ENCODE peak calls at places on chromosome 13, in ten cellular contexts. U, G, Q, W, F, S, L, E, T and N are unnamed samples.

GRCh38 chr13:44578064-44578394 is 1.9 kb upstream of the TSC22D1 start:
- DNase-seq in U (no peak), G (no peak), Q (no peak), W (peak; percentile 64), F (no peak), S (no peak), L (no peak), E (peak; percentile 33), T (no peak), N (no peak)

GRCh38 chr13:101773062-101773461 is 320.6 kb downstream of the ITGBL1 start:
- DNase-seq in U (no peak), G (no peak), Q (peak; percentile 16), W (no peak), F (no peak), S (no peak), L (no peak), E (no peak), T (no peak), N (no peak)

GRCh38 chr13:99659234-99659633 is 158.0 kb downstream of the TM9SF2 start:
- DNase-seq in U (no peak), G (no peak), Q (peak; percentile 11), W (peak; percentile 65), F (no peak), S (no peak), L (no peak), E (no peak), T (no peak), N (no peak)

GRCh38 chr13:78609464-78610205 is 6.3 kb upstream of the POU4F1 start:
- DNase-seq in U (no peak), G (peak; percentile 74), Q (peak; percentile 30), W (peak; percentile 76), F (no peak), S (no peak), L (no peak), E (no peak), T (no peak), N (no peak)

GRCh38 chr13:24110011-24110410 is 50.5 kb upstream of the SPATA13 start:
- DNase-seq in U (no peak), G (no peak), Q (no peak), W (no peak), F (no peak), S (no peak), L (no peak), E (no peak), T (no peak), N (no peak)

GRCh38 chr13:79423801-79424642 is 18.0 kb upstream of the RBM26 start:
- DNase-seq in U (no peak), G (no peak), Q (peak; percentile 53), W (peak; percentile 75), F (no peak), S (no peak), L (no peak), E (no peak), T (peak; percentile 29), N (no peak)

GRCh38 chr13:36163809-36164308 is 32.7 kb upstream of the DCLK1 start:
- DNase-seq in U (no peak), G (no peak), Q (no peak), W (peak; percentile 21), F (no peak), S (no peak), L (peak; percentile 19), E (peak; percentile 45), T (no peak), N (peak; percentile 79)

GRCh38 chr13:104011505-104012270 is 945.5 kb upstream of the SLC10A2 start:
- DNase-seq in U (no peak), G (no peak), Q (no peak), W (peak; percentile 13), F (no peak), S (no peak), L (no peak), E (peak; percentile 31), T (no peak), N (no peak)

GRCh38 chr13:22929391-22930126 is 251.2 kb upstream of the SGCG start:
- DNase-seq in U (no peak), G (no peak), Q (no peak), W (no peak), F (no peak), S (no peak), L (no peak), E (no peak), T (no peak), N (no peak)

GRCh38 chr13:22927008-22927393 is 253.8 kb upstream of the SGCG start:
- DNase-seq in U (no peak), G (peak; percentile 71), Q (no peak), W (peak; percentile 58), F (no peak), S (no peak), L (no peak), E (no peak), T (no peak), N (no peak)

GRCh38 chr13:22931576-22931975 is 249.2 kb upstream of the SGCG start:
- DNase-seq in U (no peak), G (no peak), Q (no peak), W (no peak), F (no peak), S (no peak), L (no peak), E (no peak), T (no peak), N (no peak)

DNA sequence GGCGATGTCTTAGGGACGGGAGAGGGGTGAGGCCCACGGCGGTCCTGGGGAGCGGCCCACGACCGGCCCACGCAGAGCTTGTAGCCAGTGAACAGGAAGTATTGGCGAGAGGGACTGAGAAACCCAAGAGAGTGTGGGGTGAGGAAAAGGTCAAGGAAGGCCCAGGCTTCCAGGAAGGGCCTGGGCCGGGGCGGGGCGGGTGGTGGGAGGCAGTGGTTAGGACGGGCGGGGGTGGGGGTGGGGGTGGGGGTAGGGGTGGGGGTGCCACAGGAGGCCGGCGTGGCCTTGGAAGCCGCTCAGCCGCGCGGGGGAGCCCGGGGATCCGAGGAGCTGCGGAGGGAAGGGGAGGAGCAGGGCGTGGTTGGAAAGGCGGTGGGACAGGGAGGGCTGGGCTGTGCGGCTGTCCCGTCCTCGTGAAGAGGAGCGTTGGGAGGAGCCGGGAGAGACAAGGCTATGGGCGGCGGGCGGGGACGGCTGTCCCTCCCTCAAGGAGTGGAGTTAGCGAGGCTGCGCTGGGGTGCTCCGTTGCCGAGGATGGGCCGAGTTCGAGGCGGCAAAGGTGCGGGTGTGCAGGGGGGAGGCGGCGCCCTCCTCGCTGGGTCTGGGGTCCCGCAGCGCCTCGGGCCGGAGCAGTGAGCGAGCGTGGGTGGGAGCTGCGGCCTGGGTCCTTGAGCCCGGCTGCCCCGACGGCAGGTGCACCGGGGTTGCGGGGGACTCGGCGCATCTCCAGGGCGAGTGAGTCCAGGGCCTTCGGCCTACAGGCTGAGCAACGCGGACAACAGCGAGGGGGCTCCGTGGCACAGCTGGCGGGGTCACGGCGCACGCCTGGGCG is 254.4 kb upstream of the SGCG start:
- DNase-seq in U (no peak), G (peak; percentile 82), Q (no peak), W (peak; percentile 82), F (peak; percentile 84), S (no peak), L (peak; percentile 67), E (no peak), T (no peak), N (peak; percentile 94)
- H3K4me3 ChIP-seq in U (peak overlapping the region; percentile 21), G (peak overlapping the region; percentile 27), Q (no peak overlapping the region), W (peak overlapping the region; percentile 73), F (peak overlapping the region; percentile 50), S (peak overlapping the region; percentile 62), L (peak overlapping the region; percentile 18), E (peak overlapping the region; percentile 50), T (no peak overlapping the region), N (peak overlapping the region; percentile 53)

GRCh38 chr13:31044658-31045620 is 112.5 kb downstream of the TEX26 start:
- DNase-seq in U (no peak), G (no peak), Q (peak; percentile 7), W (no peak), F (no peak), S (no peak), L (no peak), E (no peak), T (no peak), N (no peak)

GRCh38 chr13:31043891-31044657 is 111.6 kb downstream of the TEX26 start:
- DNase-seq in U (peak; percentile 57), G (peak; percentile 93), Q (peak; percentile 83), W (peak; percentile 91), F (peak; percentile 88), S (no peak), L (peak; percentile 87), E (peak; percentile 83), T (peak; percentile 57), N (peak; percentile 89)

GRCh38 chr13:31049083-31049482 is 112.6 kb downstream of the HSPH1 start:
- DNase-seq in U (no peak), G (no peak), Q (no peak), W (no peak), F (no peak), S (no peak), L (no peak), E (no peak), T (no peak), N (no peak)

GRCh38 chr13:31048521-31048920 is 113.2 kb downstream of the HSPH1 start:
- DNase-seq in U (no peak), G (no peak), Q (peak; percentile 38), W (peak; percentile 64), F (no peak), S (no peak), L (no peak), E (no peak), T (no peak), N (no peak)

GRCh38 chr13:31046711-31047279 is 114.3 kb downstream of the TEX26 start:
- DNase-seq in U (no peak), G (no peak), Q (no peak), W (no peak), F (peak; percentile 70), S (no peak), L (peak; percentile 50), E (no peak), T (no peak), N (peak; percentile 68)
- TF ChIP-seq POLR2AphosphoS5 in U (no peak), G (peak; percentile 23), Q (no peak), W (no peak), F (no peak), S (peak; percentile 24), L (no peak), E (no peak), T (no peak), N (peak; percentile 21)

DNA sequence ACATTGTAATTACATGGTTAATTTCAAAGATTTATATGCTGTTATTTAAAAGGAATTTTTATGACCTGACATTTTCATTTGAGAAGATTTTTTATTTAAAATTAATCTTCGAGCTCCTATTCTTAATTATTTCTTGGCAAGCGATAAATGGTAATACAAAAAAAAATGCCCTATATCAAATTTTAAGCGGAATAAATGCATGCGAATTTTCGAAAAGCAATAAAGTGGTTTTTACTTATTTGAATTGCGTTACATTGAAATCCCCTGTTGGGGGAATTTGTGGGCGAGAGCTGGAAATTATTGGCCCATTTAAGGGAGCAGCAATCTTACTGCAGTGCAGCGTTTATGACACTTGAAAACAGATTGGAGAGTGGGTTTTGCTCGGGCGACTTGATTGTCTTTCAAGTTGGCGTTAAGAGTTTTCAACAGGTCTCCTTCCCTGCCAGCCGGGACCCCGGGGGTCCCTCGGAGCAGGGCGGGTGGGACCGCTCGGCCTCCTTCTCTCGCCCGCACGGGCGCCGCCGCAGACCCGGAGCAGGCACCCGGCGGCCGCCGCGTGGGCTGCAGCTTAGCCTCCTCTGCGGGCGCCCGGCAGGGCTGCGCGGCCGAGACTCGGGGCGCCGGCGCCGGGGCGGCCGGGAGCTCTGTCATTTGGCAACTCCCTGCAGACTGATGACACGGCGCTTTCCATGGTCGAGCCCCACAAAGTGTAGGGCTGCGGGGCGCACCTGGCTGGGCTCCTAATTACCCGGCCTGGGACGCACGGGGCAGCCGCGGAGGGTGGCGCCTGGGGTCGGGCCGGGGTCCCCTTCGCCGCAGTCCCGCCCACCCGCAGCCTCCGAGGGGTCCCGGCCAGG is 255.1 kb upstream of the SOX21 start:
- DNase-seq in U (no peak), G (no peak), Q (peak; percentile 12), W (peak; percentile 74), F (no peak), S (no peak), L (no peak), E (peak; percentile 29), T (no peak), N (no peak)
- H3K4me3 ChIP-seq in U (no peak overlapping the region), G (no peak overlapping the region), Q (no peak overlapping the region), W (peak overlapping the region; percentile 69), F (peak overlapping the region; percentile 57), S (peak overlapping the region; percentile 34), L (no peak overlapping the region), E (peak overlapping the region; percentile 33), T (peak overlapping the region; percentile 46), N (peak overlapping the region; percentile 40)

GRCh38 chr13:48772908-48773307 is 119.2 kb downstream of the CYSLTR2 start:
- DNase-seq in U (no peak), G (no peak), Q (no peak), W (no peak), F (no peak), S (no peak), L (no peak), E (no peak), T (no peak), N (no peak)

GRCh38 chr13:48776396-48776795 is 122.7 kb downstream of the CYSLTR2 start:
- DNase-seq in U (no peak), G (no peak), Q (no peak), W (no peak), F (no peak), S (no peak), L (no peak), E (no peak), T (no peak), N (no peak)

GRCh38 chr13:48773531-48774275 is 120.0 kb downstream of the CYSLTR2 start:
- DNase-seq in U (no peak), G (no peak), Q (no peak), W (no peak), F (no peak), S (no peak), L (no peak), E (no peak), T (no peak), N (no peak)

GRCh38 chr13:48775804-48776203 is 122.1 kb downstream of the CYSLTR2 start:
- DNase-seq in U (no peak), G (no peak), Q (no peak), W (no peak), F (no peak), S (no peak), L (no peak), E (no peak), T (no peak), N (no peak)

DNA sequence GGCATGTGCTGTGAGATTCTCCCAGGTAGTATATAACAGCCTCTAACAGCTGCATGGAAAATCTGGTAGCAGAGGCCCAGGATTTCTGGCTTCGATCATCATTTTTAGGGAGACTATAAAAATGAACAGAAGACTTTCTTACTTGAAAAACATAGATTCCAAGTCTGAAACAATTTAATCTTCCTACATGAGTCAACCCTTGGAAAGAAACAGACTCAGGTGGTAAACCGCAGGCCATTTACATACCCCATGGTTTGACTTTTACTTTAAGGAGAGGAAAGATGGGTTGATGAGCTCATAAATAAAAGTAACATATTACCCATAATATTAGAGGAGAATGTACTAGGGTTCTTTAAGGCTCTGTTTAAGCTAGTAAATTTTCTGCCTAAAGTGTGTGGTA is 121.6 kb downstream of the CYSLTR2 start:
- DNase-seq in U (no peak), G (no peak), Q (no peak), W (no peak), F (no peak), S (no peak), L (no peak), E (no peak), T (no peak), N (no peak)
- TF ChIP-seq POLR2AphosphoS5 in U (no peak), G (no peak), Q (no peak), W (no peak), F (no peak), S (no peak), L (no peak), E (no peak), T (no peak), N (no peak)